ENCODE peak calls at places on chromosomes 7 and 10, in four cellular contexts. K, G, J and S are unnamed samples.

GRCh38 chr10:60281331-60281730 is 108.3 kb downstream of the ANK3 start:
- DNase-seq in K (no peak), G (no peak), J (no peak), S (no peak)

GRCh38 chr7:139696547-139696946 is 81.3 kb downstream of the HIPK2 start:
- DNase-seq in K (no peak), G (peak; percentile 26), J (no peak), S (peak; percentile 25)

GRCh38 chr10:132735923-132736391 is 50.0 kb downstream of the NKX6-2 start:
- DNase-seq in K (no peak), G (no peak), J (no peak), S (no peak)

GRCh38 chr7:74579800-74580685 is 77.5 kb upstream of the GTF2I start:
- DNase-seq in K (no peak), G (no peak), J (no peak), S (no peak)

GRCh38 chr7:107939472-107940145 is 48.6 kb downstream of the DLD start:
- DNase-seq in K (peak; percentile 62), G (no peak), J (no peak), S (no peak)

GRCh38 chr10:36446873-36447272 is 678.5 kb upstream of the ANKRD30A start:
- DNase-seq in K (no peak), G (no peak), J (no peak), S (no peak)

GRCh38 chr7:13179011-13179574 is 491.7 kb downstream of the ARL4A start:
- DNase-seq in K (no peak), G (no peak), J (no peak), S (no peak)

GRCh38 chr10:46543379-46544014 is 13.0 kb downstream of the GPRIN2 start:
- DNase-seq in K (no peak), G (no peak), J (no peak), S (no peak)

GRCh38 chr10:79295593-79295992 is 51.7 kb upstream of the PPIF start:
- DNase-seq in K (no peak), G (no peak), J (no peak), S (no peak)

GRCh38 chr7:128831178-128831993 is 1.2 kb downstream of the FLNC start:
- DNase-seq in K (peak; percentile 31), G (no peak), J (peak; percentile 72), S (no peak)

GRCh38 chr10:11201911-11202310 is 184.2 kb downstream of the CELF2 start:
- DNase-seq in K (no peak), G (no peak), J (no peak), S (no peak)

GRCh38 chr7:3451696-3452095 is 150.6 kb downstream of the SDK1 start:
- DNase-seq in K (no peak), G (no peak), J (no peak), S (no peak)

GRCh38 chr10:96416643-96417042 is 57.8 kb upstream of the OPALIN start:
- DNase-seq in K (no peak), G (no peak), J (no peak), S (no peak)

DNA sequence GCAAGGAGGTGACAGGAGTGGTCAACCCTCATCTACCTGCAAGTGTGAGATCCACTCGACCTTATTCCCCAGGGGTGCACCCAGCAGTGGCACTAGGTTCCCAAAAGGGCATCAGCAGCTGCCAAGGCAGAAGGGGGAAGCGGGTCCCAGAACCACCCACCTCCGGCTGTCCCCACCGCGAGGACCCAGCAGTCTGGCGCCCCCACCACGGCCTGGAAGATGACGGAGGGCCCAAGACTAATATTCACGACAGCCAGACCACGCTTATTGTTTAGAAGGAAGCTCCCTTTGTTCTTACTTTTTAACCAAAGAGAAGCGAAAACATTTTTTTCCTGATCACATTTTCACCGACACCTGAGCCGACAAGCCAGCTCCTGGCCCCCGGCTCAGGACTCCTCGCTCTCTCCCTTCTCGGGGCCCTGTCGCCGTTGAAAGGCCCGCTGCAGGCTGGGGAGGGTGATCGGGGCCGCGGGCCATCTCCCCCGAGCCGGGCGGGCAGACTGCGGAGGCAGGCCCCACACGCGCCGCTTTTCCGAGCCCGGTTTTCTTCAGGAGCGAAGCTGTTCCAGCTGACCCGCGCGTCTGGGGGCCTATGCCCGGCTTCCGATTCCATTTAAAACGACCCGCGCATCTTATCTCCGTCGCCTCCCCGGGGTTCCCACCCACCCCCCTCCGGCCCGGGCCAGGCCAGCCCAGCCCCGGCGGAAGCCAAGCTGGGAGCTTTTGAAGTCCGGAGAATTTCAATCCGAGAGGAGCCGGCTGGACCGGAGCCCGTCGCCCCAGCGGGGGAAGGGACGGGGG is 3.4 kb upstream of the EVX1 start:
- DNase-seq in K (no peak), G (no peak), J (no peak), S (no peak)
- H3K27me3 ChIP-seq in K (peaks cover 85% of the 10 kb centered on the region), G (peaks cover 35% of the 10 kb centered on the region), J (peaks cover 95% of the 10 kb centered on the region), S (peaks cover 66% of the 10 kb centered on the region)

GRCh38 chr7:27097686-27098492 is 2.1 kb upstream of the HOXA1 start:
- DNase-seq in K (no peak), G (no peak), J (peak; percentile 32), S (no peak)
- H3K27me3 ChIP-seq in K (peaks cover 97% of the 10 kb centered on the region), G (peaks cover 14% of the 10 kb centered on the region), J (peaks cover 100% of the 10 kb centered on the region), S (peaks cover 16% of the 10 kb centered on the region)

DNA sequence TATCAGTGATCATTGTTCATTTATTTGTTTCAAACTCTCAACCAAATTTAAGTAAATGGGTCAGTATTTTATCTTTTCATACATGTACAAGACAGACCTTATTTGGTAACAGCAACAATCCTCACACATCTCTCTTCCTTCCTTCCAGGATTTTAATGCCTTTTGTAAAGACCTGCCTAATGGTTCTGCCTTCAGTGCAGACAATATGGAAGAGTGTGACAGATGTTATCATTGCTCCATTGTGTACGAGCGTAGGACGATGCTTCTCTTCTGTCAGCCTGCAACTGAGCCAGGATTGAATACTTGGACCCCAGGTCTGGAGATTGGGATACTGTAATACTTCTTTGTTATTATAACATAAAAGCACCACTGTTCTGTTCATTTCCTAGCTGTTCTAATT is 6.3 kb downstream of the CAV2 start:
- DNase-seq in K (no peak), G (no peak), J (no peak), S (no peak)
- H3K27me3 ChIP-seq in K (no peaks in the 10 kb centered on the region), G (peaks cover 20% of the 10 kb centered on the region), J (peaks cover 4% of the 10 kb centered on the region), S (peaks cover 8% of the 10 kb centered on the region)

GRCh38 chr10:116741391-116742351 is 695 bp downstream of the HSPA12A start:
- DNase-seq in K (no peak), G (no peak), J (no peak), S (peak; percentile 19)

GRCh38 chr10:116742367-116743265 is at the start of gene HSPA12A:
- DNase-seq in K (peak; percentile 90), G (peak; percentile 15), J (peak; percentile 77), S (peak; percentile 5)

GRCh38 chr10:116744163-116744788 is 1.9 kb upstream of the HSPA12A start:
- DNase-seq in K (no peak), G (no peak), J (no peak), S (no peak)

GRCh38 chr10:116744849-116745248 is 2.5 kb upstream of the HSPA12A start:
- DNase-seq in K (no peak), G (no peak), J (no peak), S (no peak)

GRCh38 chr10:116743266-116744064 is 1.1 kb upstream of the HSPA12A start:
- DNase-seq in K (no peak), G (no peak), J (no peak), S (no peak)
- H3K27me3 ChIP-seq in K (no peaks in the 10 kb centered on the region), G (peaks cover 15% of the 10 kb centered on the region), J (peaks cover 46% of the 10 kb centered on the region), S (peaks cover 22% of the 10 kb centered on the region)